ENCODE peak calls at places on chromosome 9, in six cellular contexts. J is substantia nigra; W is stimulated activated CD4-positive, alpha-beta T cell treated with anti-CD3 and anti-CD28 coated beads, TNF-alpha, amount 100 ng/mL, for 4 hours; T is amniotic stem cell; M is AG10803; K is HT1080. E is an unnamed sample.

GRCh38 chr9:2657427-2657826 is 35.8 kb downstream of the VLDLR start:
- DNase-seq in J (no peak), W (no peak), T (no peak), M (no peak), K (no peak), E (no peak)

GRCh38 chr9:36991516-36992134 is 42.4 kb downstream of the PAX5 start:
- DNase-seq in J (no peak), W (no peak), T (no peak), M (no peak), K (peak), E (no peak)

GRCh38 chr9:131030239-131030977 is 21.4 kb downstream of the LAMC3 start:
- DNase-seq in J (no peak), W (no peak), T (no peak), M (no peak), K (no peak), E (no peak)

GRCh38 chr9:76290555-76290954 is 103.7 kb downstream of the RFK start:
- DNase-seq in J (no peak), W (no peak), T (no peak), M (no peak), K (no peak), E (no peak)

GRCh38 chr9:82805027-82805426 is 257.9 kb downstream of the RASEF start:
- DNase-seq in J (no peak), W (no peak), T (no peak), M (no peak), K (no peak), E (no peak)

GRCh38 chr9:23608456-23608855 is 217.6 kb downstream of the ELAVL2 start:
- DNase-seq in J (no peak), W (no peak), T (no peak), M (no peak), K (no peak), E (no peak)

GRCh38 chr9:130215341-130216119 is 43.3 kb downstream of the NCS1 start:
- DNase-seq in J (no peak), W (no peak), T (no peak), M (peak), K (peak), E (peak)

GRCh38 chr9:86349271-86349670 is 4.9 kb downstream of the TUT7 start:
- DNase-seq in J (no peak), W (no peak), T (no peak), M (peak), K (no peak), E (no peak)

GRCh38 chr9:38130724-38131123 is 61.7 kb upstream of the SHB start:
- DNase-seq in J (no peak), W (no peak), T (no peak), M (no peak), K (no peak), E (no peak)

GRCh38 chr9:28135571-28135970 is 562.3 kb upstream of the C9orf72 start:
- DNase-seq in J (no peak), W (no peak), T (no peak), M (no peak), K (no peak), E (no peak)

GRCh38 chr9:90044710-90045151 is 439.9 kb downstream of the GADD45G start:
- DNase-seq in J (no peak), W (no peak), T (no peak), M (peak), K (peak), E (no peak)